ENCODE peak calls at places on chromosome 10, in five cellular contexts. Z, R, D, C and S are unnamed samples.

GRCh38 chr10:84424731-84425165 is 96.4 kb downstream of the CCSER2 start:
- DNase-seq in Z (peak), R (peak), D (no peak), C (peak), S (peak)

GRCh38 chr10:109831846-109832245 is 91.5 kb downstream of the XPNPEP1 start:
- DNase-seq in Z (no peak), R (no peak), D (no peak), C (no peak), S (no peak)

GRCh38 chr10:112634096-112634830 is 187.2 kb downstream of the VTI1A start:
- DNase-seq in Z (peak), R (no peak), D (no peak), C (no peak), S (no peak)

GRCh38 chr10:124612611-124613498 is 131.3 kb downstream of the FAM53B start:
- DNase-seq in Z (peak), R (peak), D (no peak), C (no peak), S (no peak)

GRCh38 chr10:95430231-95430951 is 130.8 kb downstream of the SORBS1 start:
- DNase-seq in Z (peak), R (peak), D (peak), C (no peak), S (no peak)

GRCh38 chr10:129646921-129647320 is 179.9 kb downstream of the MGMT start:
- DNase-seq in Z (no peak), R (no peak), D (no peak), C (no peak), S (no peak)

GRCh38 chr10:6769704-6770417 is 189.8 kb upstream of the PRKCQ start:
- DNase-seq in Z (no peak), R (no peak), D (no peak), C (no peak), S (no peak)

GRCh38 chr10:113093188-113094113 is 143.4 kb downstream of the TCF7L2 start:
- DNase-seq in Z (no peak), R (peak), D (peak), C (no peak), S (peak)

GRCh38 chr10:24209421-24209770 is 458 bp downstream of the KIAA1217 start:
- DNase-seq in Z (no peak), R (no peak), D (no peak), C (no peak), S (no peak)

GRCh38 chr10:131187274-131187673 is 124.2 kb downstream of the TCERG1L start:
- DNase-seq in Z (no peak), R (no peak), D (no peak), C (no peak), S (no peak)

GRCh38 chr10:72083234-72084093 is 4.9 kb downstream of the SPOCK2 start:
- DNase-seq in Z (no peak), R (no peak), D (no peak), C (no peak), S (no peak)

GRCh38 chr10:125269716-125270115 is 109.4 kb upstream of the CTBP2 start:
- DNase-seq in Z (no peak), R (no peak), D (no peak), C (no peak), S (no peak)

GRCh38 chr10:132304756-132305509 is 2.8 kb downstream of the STK32C start:
- DNase-seq in Z (no peak), R (no peak), D (no peak), C (no peak), S (no peak)

GRCh38 chr10:114199239-114199638 is 20.1 kb downstream of the TDRD1 start:
- DNase-seq in Z (peak), R (no peak), D (no peak), C (no peak), S (no peak)

GRCh38 chr10:118978998-118979350 is 50.5 kb upstream of the NANOS1 start:
- DNase-seq in Z (no peak), R (no peak), D (no peak), C (no peak), S (no peak)